ENCODE peak calls at places on chromosomes 3 and 15, in ten cellular contexts. X is SJSA1; T is IMR-90; K is right cardiac atrium; U is GM23248; V is cardiac muscle cell; A is CD8-positive, alpha-beta memory T cell; B is neural progenitor cell; C is mesendoderm; M is lower lobe of right lung. E is an unnamed sample.
A peak's percentile ranks its signal among the peaks of the same experiment; 100 is the strongest.

GRCh38 chr3:126287536-126288181 is 69.5 kb downstream of the KLF15 start:
- DNase-seq in M (peak; percentile 77), B (peak; percentile 89), X (peak; percentile 29), K (peak; percentile 91), T (peak; percentile 28), C (peak; percentile 79), U (peak; percentile 84), V (peak; percentile 77), A (no peak), E (no peak)

GRCh38 chr15:88233921-88234320 is 22.6 kb downstream of the NTRK3 start:
- DNase-seq in B (no peak), U (no peak), T (no peak), K (no peak), A (no peak), C (no peak), V (no peak), M (no peak), X (no peak), E (no peak)

GRCh38 chr3:183485093-183485492 is 56.7 kb upstream of the MCF2L2 start:
- DNase-seq in B (no peak), K (no peak), T (no peak), V (no peak), A (no peak), X (no peak), M (no peak), U (no peak), C (no peak), E (no peak)

GRCh38 chr3:126530171-126531050 is 6.5 kb downstream of the CHST13 start:
- DNase-seq in K (peak; percentile 81), V (no peak), C (no peak), T (no peak), X (no peak), U (no peak), B (no peak), A (no peak), M (peak; percentile 80), E (no peak)

GRCh38 chr3:88480822-88481221 is 331.1 kb downstream of the C3orf38 start:
- DNase-seq in M (no peak), C (no peak), B (no peak), U (no peak), X (no peak), K (no peak), A (no peak), T (no peak), V (peak; percentile 1), E (no peak)

GRCh38 chr15:65042776-65043322 is 2.3 kb upstream of the SLC51B start:
- DNase-seq in U (no peak), T (no peak), B (no peak), M (no peak), A (no peak), C (no peak), K (no peak), V (no peak), X (no peak), E (no peak)

GRCh38 chr3:133488785-133489367 is 84.6 kb upstream of the CDV3 start:
- DNase-seq in M (no peak), V (peak; percentile 73), B (peak; percentile 16), X (no peak), U (peak; percentile 64), A (no peak), K (no peak), C (peak; percentile 37), T (peak; percentile 76), E (no peak)

GRCh38 chr3:48518755-48519154 is 14.8 kb upstream of the SHISA5 start:
- DNase-seq in X (no peak), M (no peak), B (no peak), K (no peak), C (no peak), V (no peak), A (no peak), T (no peak), U (no peak), E (no peak)

GRCh38 chr3:64291956-64292355 is 66.7 kb upstream of the PRICKLE2 start:
- DNase-seq in A (no peak), V (peak; percentile 93), X (no peak), T (peak; percentile 55), U (peak; percentile 92), K (no peak), M (no peak), B (no peak), C (no peak), E (no peak)

GRCh38 chr3:150385296-150386242 is 22.5 kb upstream of the TSC22D2 start:
- DNase-seq in X (no peak), T (no peak), C (no peak), V (no peak), B (no peak), A (no peak), U (no peak), M (no peak), K (no peak), E (no peak)

GRCh38 chr3:72738752-72739520 is 109.3 kb downstream of the SHQ1 start:
- DNase-seq in M (peak; percentile 67), C (peak; percentile 70), U (peak; percentile 50), V (peak; percentile 49), X (no peak), A (peak; percentile 76), K (peak; percentile 72), T (no peak), B (peak; percentile 91), E (peak; percentile 72)

GRCh38 chr3:198079771-198080520 is 119.9 kb downstream of the LMLN start:
- DNase-seq in V (peak; percentile 31), C (peak; percentile 42), K (no peak), M (no peak), B (peak; percentile 45), X (no peak), T (peak; percentile 5), A (peak; percentile 31), U (peak; percentile 18), E (peak; percentile 13)

GRCh38 chr15:78058401-78058935 is 19.0 kb downstream of the TBC1D2B start:
- DNase-seq in T (no peak), C (no peak), V (no peak), U (no peak), A (no peak), K (no peak), X (no peak), M (no peak), B (no peak), E (no peak)

GRCh38 chr3:127794402-127794801 is 27.9 kb downstream of the MGLL start:
- DNase-seq in A (no peak), M (no peak), V (no peak), C (no peak), X (no peak), U (no peak), B (no peak), T (no peak), K (no peak), E (no peak)

DNA sequence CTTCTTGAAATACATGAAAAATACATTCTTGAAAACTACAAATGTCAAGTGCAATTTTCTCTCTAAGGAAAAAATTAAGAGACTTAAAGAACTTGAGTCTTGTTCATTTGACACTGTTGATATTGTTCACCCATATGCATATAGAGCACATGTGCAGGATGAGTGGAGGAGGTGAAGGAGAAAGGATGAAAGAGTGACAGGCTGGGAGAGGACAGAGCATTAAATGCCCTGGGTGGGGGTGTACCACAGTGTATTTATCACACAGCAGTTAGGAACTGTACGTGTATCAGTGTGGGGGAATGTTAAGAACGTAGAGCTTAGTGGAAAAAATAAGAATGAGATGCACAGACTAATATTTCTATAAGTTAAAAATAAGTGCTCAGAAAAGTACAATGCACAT is 45.7 kb downstream of the CTDSPL start:
- DNase-seq in A (no peak), C (no peak), B (no peak), V (no peak), U (no peak), T (no peak), X (no peak), M (no peak), K (no peak), E (no peak)
- H3K4me1 ChIP-seq in A (peaks cover 17% of the 10 kb centered on the region), C (peaks cover 6% of the 10 kb centered on the region), B (peaks cover 38% of the 10 kb centered on the region), V (peaks cover 31% of the 10 kb centered on the region), U (peaks cover 31% of the 10 kb centered on the region), T (peaks cover 24% of the 10 kb centered on the region), X (peaks cover 42% of the 10 kb centered on the region), M (peaks cover 42% of the 10 kb centered on the region), K (peaks cover 30% of the 10 kb centered on the region), E (peaks cover 19% of the 10 kb centered on the region)

DNA sequence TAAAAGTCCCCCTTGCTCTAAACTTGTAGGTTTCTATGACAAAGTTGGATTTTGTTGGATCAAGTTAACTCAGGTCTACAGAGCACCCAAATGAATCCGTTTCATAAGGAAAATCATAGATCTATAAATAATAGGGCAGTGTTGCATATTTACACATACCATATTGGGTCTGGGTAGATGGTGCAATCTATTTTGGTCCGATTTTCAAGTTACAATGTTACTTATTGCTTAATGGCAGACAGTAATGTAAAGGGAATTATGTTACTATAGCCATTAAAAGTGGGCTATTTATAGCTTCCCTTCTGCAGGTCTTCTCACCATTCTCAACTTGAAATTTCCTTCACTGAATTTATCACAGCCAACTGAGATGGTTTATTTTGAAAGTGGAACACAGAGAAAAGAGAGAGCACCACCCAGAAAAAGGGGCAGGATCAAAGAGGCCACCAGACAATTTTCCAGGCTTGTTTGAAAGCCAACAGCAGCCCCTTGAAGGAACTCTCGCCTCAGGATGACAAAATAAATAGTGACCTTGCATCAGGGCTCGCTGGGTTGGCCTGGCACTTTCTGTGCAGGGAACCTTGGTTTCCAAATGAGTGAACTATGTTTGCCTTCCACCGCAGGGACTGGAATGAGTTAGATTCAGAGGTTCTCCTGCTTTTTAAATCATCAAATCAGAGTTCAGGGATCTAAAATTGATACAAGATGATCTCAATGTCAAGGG is 260.2 kb upstream of the HES1 start:
- DNase-seq in V (no peak), K (no peak), X (no peak), T (no peak), U (no peak), B (no peak), C (no peak), M (no peak), A (no peak), E (no peak)
- H3K4me1 ChIP-seq in V (peaks cover 10% of the 10 kb centered on the region), K (peaks cover 2% of the 10 kb centered on the region), X (peaks cover 21% of the 10 kb centered on the region), T (peaks cover 2% of the 10 kb centered on the region), U (no peaks in the 10 kb centered on the region), B (peaks cover 35% of the 10 kb centered on the region), C (peaks cover 12% of the 10 kb centered on the region), M (no peaks in the 10 kb centered on the region), A (no peaks in the 10 kb centered on the region), E (no peaks in the 10 kb centered on the region)

DNA sequence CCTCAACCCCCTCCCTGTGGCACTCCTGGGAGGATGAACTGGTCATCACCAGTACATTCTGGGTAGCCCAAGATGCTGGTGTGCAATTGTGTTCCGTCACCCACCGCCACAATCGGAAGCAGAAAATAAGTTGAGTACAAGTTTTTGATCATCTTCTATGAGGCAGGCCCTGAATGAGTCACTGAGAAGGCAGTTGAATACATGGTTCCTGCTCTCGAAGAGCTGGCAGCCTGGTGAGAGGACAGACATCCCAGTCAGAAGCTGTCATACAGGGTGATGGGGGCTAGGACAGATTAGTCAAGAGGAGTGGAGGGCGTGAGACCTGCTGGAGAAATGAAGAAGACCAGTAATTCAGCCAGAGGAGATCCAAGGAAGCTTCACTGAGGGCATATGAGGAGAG is 6.2 kb downstream of the CEMIP start:
- DNase-seq in V (no peak), C (no peak), A (no peak), B (no peak), U (peak; percentile 73), T (peak; percentile 60), K (no peak), X (no peak), M (no peak), E (no peak)
- H3K4me1 ChIP-seq in V (peaks cover 2% of the 10 kb centered on the region), C (no peaks in the 10 kb centered on the region), A (no peaks in the 10 kb centered on the region), B (peaks cover 5% of the 10 kb centered on the region), U (peaks cover 27% of the 10 kb centered on the region), T (peaks cover 26% of the 10 kb centered on the region), K (peaks cover 2% of the 10 kb centered on the region), X (peaks cover 5% of the 10 kb centered on the region), M (peaks cover 7% of the 10 kb centered on the region), E (no peaks in the 10 kb centered on the region)

DNA sequence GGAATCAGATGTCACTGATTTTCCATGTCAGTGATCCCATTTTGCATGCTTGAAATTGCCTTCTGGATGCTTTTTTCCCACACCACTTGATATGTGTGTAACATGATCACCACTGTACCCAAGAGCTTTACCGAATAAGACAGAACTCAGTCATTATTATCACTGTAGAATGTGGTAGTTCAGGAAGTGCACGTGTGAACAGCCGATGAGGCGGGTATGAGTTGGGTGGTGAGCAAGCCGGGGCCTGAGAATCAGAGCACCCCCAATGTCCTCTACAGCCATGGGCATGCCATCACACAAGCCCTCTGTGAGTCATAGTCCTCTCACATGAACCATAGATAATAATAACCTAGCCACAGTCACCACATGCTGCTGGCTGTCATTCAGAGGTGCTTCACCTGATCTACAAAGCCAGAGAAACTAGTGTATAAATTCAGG is 470.8 kb downstream of the SOX2 start:
- DNase-seq in U (no peak), B (no peak), A (no peak), C (no peak), X (no peak), T (no peak), K (no peak), M (no peak), V (no peak), E (no peak)
- H3K4me1 ChIP-seq in U (no peaks in the 10 kb centered on the region), B (peaks cover 51% of the 10 kb centered on the region), A (no peaks in the 10 kb centered on the region), C (peaks cover 15% of the 10 kb centered on the region), X (no peaks in the 10 kb centered on the region), T (no peaks in the 10 kb centered on the region), K (no peaks in the 10 kb centered on the region), M (peaks cover 13% of the 10 kb centered on the region), V (peaks cover 25% of the 10 kb centered on the region), E (no peaks in the 10 kb centered on the region)